ENCODE peak calls at places on chromosomes 16 and 17, in five cellular contexts. R is AG04450, S is breast epithelium, V is GM23338, C is Calu3. X is an unnamed sample.

GRCh38 chr16:2784536-2785100 is 2.7 kb downstream of the PRSS33 start:
- DNase-seq in R (no peak), C (no peak), S (no peak), V (no peak), X (no peak)

GRCh38 chr16:88358033-88358481 is 24.7 kb upstream of the ZNF469 start:
- DNase-seq in C (no peak), S (no peak), R (no peak), V (no peak), X (no peak)

GRCh38 chr17:65515959-65516948 is 45.2 kb downstream of the AXIN2 start:
- DNase-seq in C (no peak), R (peak; percentile 50), V (peak; percentile 59), S (peak; percentile 38), X (peak; percentile 35)

GRCh38 chr17:34598161-34598776 is 18.9 kb downstream of the TMEM132E start:
- DNase-seq in C (no peak), S (no peak), R (no peak), V (peak; percentile 71), X (peak; percentile 45)

GRCh38 chr17:74532115-74532514 is 840 bp upstream of the CD300LB start:
- DNase-seq in V (peak; percentile 86), R (no peak), S (peak; percentile 17), C (no peak), X (no peak)

GRCh38 chr17:70158581-70158980 is 10.8 kb upstream of the KCNJ2 start:
- DNase-seq in S (no peak), R (no peak), V (no peak), C (no peak), X (no peak)

GRCh38 chr16:69709456-69710084 is 16.8 kb downstream of the NQO1 start:
- DNase-seq in S (peak; percentile 16), V (peak; percentile 85), C (no peak), R (no peak), X (no peak)

GRCh38 chr17:55772086-55772485 is 21.2 kb downstream of the PCTP start:
- DNase-seq in V (no peak), C (peak; percentile 6), S (no peak), R (no peak), X (no peak)

GRCh38 chr16:21628772-21629171 is 23.6 kb downstream of the IGSF6 start:
- DNase-seq in R (no peak), C (no peak), S (no peak), V (no peak), X (no peak)

GRCh38 chr16:4193920-4194319 is 48.0 kb downstream of the SRL start:
- DNase-seq in C (no peak), R (no peak), V (no peak), S (no peak), X (no peak)

GRCh38 chr16:86590501-86591144 is 12.3 kb downstream of the FOXL1 start:
- DNase-seq in C (peak; percentile 39), S (no peak), V (no peak), R (peak; percentile 81), X (no peak)

GRCh38 chr17:75096082-75096625 is 8.4 kb downstream of the SLC16A5 start:
- DNase-seq in C (peak; percentile 87), S (peak; percentile 83), R (no peak), V (peak; percentile 57), X (no peak)

GRCh38 chr17:63545302-63545928 is 4.9 kb upstream of the DCAF7 start:
- DNase-seq in C (no peak), R (no peak), V (no peak), S (peak; percentile 57), X (no peak)

GRCh38 chr16:11101695-11102522 is 154.1 kb downstream of the SOCS1 start:
- DNase-seq in S (no peak), C (no peak), V (no peak), R (peak; percentile 71), X (no peak)
- TF ChIP-seq CTCF in S (no peak), C (no peak), V (no peak), R (peak; percentile 50), X (no peak)

GRCh38 chr17:1561420-1562177 is 993 bp downstream of the PITPNA start:
- DNase-seq in C (peak; percentile 35), V (peak; percentile 60), S (no peak), R (no peak), X (peak; percentile 59)
- TF ChIP-seq CTCF in C (no peak), V (no peak), S (peak; percentile 10), R (peak; percentile 38), X (no peak)

GRCh38 chr17:77501101-77501566 is 360.4 kb downstream of the SEC14L1 start:
- DNase-seq in S (no peak), C (no peak), V (peak; percentile 86), R (no peak), X (peak; percentile 35)
- TF ChIP-seq CTCF in S (peak; percentile 12), C (no peak), V (peak; percentile 64), R (peak; percentile 49), X (peak; percentile 38)

DNA sequence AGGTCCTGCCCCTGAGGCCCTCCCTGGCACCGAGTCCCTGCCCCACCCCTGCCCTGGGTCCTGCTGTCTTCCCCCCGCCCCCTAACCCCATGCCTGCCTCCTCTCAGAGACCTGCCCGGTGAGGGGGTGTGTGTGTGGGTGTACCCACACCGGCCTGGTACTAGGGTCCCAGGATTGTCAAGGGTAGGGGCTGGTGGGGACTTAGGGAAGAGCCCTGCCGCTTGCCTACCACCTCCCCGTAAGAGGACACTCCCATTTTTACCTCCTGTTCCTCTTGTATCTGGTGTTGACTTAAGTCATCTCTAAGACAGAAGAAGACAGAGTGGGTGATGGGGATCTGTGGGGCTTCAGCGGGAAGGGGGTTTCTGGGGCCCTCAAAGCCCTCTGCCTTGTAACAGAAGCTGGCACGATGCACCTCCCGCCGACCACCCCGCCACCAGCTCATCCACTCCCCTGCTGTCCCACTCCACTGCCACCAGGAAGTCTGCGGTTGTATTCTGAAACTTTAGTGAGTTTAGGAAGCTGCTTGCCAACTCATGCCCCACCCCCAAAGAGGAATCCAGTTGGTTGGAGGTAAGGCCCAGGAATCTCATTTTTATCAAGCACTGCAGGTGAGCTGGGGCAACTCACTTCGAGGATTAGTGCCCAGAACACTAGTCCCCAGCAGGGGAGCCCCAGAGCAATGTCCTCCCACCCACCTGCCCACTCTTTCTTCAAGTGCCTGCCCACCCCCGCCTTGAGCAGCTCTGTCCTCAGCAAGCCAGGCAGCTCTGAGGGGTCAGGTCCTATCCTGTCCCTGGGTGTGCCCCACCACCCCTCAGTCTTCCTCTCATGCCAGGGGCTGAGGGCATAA is 5.6 kb downstream of the SPATA32 start:
- DNase-seq in S (no peak), C (peak; percentile 43), V (peak; percentile 66), R (no peak), X (no peak)
- TF ChIP-seq CTCF in S (no peak), C (no peak), V (no peak), R (no peak), X (no peak)

DNA sequence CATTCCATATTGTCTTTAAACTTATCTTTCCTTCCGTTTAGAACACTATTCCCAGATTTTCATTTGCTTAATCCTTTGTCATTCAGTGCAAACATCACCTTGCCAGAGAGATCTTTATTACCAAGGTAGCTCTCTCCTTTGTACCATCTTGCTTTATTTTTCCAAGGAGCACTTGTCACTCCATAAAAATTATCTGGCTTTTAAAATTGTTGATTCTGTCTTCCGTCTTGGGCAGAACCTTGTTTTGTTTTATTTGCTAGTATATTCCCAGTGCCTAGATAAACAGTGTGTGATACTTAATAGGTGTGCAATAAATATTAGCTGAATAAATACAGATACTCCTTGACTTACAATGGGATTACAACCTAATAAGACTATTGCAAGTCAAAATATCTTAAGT is 327.7 kb downstream of the UTP18 start:
- DNase-seq in C (no peak), V (no peak), R (no peak), S (no peak), X (no peak)
- TF ChIP-seq CTCF in C (no peak), V (no peak), R (no peak), S (no peak), X (no peak)

GRCh38 chr17:47844814-47845453 is 3.9 kb upstream of the SCRN2 start:
- DNase-seq in V (peak; percentile 57), R (no peak), C (no peak), S (no peak), X (no peak)
- TF ChIP-seq CTCF in V (peak; percentile 21), R (peak; percentile 58), C (peak; percentile 74), S (peak; percentile 32), X (peak; percentile 39)

DNA sequence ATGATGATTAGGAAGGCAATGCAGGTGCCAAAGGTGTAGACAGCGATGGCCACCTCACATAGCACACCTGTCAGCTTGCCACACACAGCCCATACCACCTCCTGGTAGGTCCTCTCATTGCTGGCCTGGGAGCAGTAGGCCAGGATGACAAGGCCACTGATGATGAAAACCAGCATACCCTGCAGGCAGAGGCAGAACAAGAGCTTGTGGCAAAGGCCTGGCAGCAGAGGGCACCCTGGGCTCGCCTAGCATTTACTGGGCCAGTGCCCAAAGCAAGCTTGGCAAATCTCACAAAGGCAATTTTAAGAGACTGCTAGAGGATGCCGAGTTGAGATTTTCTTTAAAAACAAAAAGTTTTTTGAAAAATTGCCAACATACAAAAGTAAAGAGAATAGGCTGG is 5.9 kb downstream of the SLC38A7 start:
- DNase-seq in R (no peak), C (peak; percentile 30), V (no peak), S (no peak), X (no peak)
- TF ChIP-seq CTCF in R (no peak), C (no peak), V (peak; percentile 19), S (no peak), X (no peak)

DNA sequence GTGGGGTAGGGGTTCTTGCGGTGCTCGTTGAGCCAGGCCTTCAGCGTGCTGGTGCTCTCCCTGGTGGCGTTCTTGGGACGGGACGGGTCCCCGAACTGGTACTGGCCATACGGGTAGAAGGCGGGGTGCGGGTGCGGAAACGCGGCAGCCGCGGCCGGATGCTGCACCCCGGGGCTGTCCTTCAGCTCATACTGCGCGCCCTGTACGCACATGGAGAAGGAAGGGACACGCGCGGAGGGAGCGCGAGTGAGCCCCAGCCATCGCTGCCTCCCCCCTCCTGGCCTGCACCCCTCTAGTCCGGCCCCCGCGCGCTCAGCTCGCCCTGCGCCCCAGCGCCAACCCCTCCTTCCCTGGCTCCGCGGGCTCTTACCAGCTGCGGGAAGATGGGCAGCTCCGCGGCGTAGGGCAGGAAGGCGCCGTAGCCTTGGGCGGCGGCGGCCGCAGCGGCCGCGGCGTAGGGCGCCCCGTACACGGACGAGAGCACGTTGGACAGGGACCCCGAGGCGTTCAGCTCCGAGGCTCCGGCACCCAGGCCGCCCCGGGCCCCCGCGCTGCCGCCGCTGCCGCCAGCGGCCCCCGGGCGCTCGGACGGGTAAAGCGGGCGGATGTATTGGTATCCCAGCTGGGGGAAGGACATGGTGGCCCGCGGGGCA is 1.0 kb downstream of the IRX3 start:
- DNase-seq in C (peak; percentile 45), V (peak; percentile 59), R (no peak), S (peak; percentile 50), X (peak; percentile 49)
- TF ChIP-seq CTCF in C (no peak), V (peak; percentile 26), R (no peak), S (no peak), X (no peak)

GRCh38 chr16:12719972-12720371 is 83.7 kb downstream of the CPPED1 start:
- DNase-seq in V (no peak), R (no peak), C (no peak), S (no peak), X (no peak)
- TF ChIP-seq CTCF in V (no peak), R (no peak), C (no peak), S (no peak), X (no peak)

X was measured in nephron progenitor cell.